ENCODE peak calls at places on chromosome 17, in five cellular contexts. One of them, this sample, is unnamed.

GRCh38 chr17:27609606-27610303 is 21.2 kb upstream of the LGALS9 start:
- DNase-seq in fibroblast of lung: peak
- DNase-seq in mammary epithelial cell: peak
- DNase-seq in neural progenitor cell: peak
- DNase-seq in H9: peak
- DNase-seq in this sample: peak

GRCh38 chr17:48429638-48430586 is at the start of gene SKAP1:
- DNase-seq in neural progenitor cell: peak
- DNase-seq in H9: peak
- DNase-seq in fibroblast of lung: no peak
- DNase-seq in mammary epithelial cell: no peak
- DNase-seq in this sample: no peak

GRCh38 chr17:36123431-36123830 is 19.8 kb downstream of the CCL4 start:
- DNase-seq in mammary epithelial cell: no peak
- DNase-seq in H9: peak
- DNase-seq in fibroblast of lung: no peak
- DNase-seq in neural progenitor cell: no peak
- DNase-seq in this sample: no peak

GRCh38 chr17:74907012-74907411 is 13.6 kb upstream of the FADS6 start:
- DNase-seq in H9: no peak
- DNase-seq in fibroblast of lung: no peak
- DNase-seq in neural progenitor cell: no peak
- DNase-seq in mammary epithelial cell: no peak
- DNase-seq in this sample: no peak

GRCh38 chr17:17351901-17352781 is 49.0 kb downstream of the NT5M start:
- DNase-seq in neural progenitor cell: no peak
- DNase-seq in mammary epithelial cell: no peak
- DNase-seq in H9: peak
- DNase-seq in fibroblast of lung: peak
- DNase-seq in this sample: peak

GRCh38 chr17:33112763-33113162 is 121.1 kb downstream of the SPACA3 start:
- DNase-seq in fibroblast of lung: peak
- DNase-seq in H9: no peak
- DNase-seq in neural progenitor cell: no peak
- DNase-seq in mammary epithelial cell: peak
- DNase-seq in this sample: peak

GRCh38 chr17:35801583-35802224 is 6.3 kb upstream of the MMP28 start:
- DNase-seq in mammary epithelial cell: no peak
- DNase-seq in neural progenitor cell: no peak
- DNase-seq in H9: no peak
- DNase-seq in fibroblast of lung: peak
- DNase-seq in this sample: no peak

GRCh38 chr17:5741810-5742209 is 157.5 kb upstream of the NLRP1 start:
- DNase-seq in fibroblast of lung: no peak
- DNase-seq in H9: no peak
- DNase-seq in neural progenitor cell: no peak
- DNase-seq in mammary epithelial cell: no peak
- DNase-seq in this sample: no peak

GRCh38 chr17:68396795-68397536 is 60.3 kb downstream of the WIPI1 start:
- DNase-seq in fibroblast of lung: no peak
- DNase-seq in neural progenitor cell: no peak
- DNase-seq in H9: peak
- DNase-seq in mammary epithelial cell: no peak
- DNase-seq in this sample: no peak

GRCh38 chr17:81537343-81537855 is 9.2 kb downstream of the FSCN2 start:
- DNase-seq in mammary epithelial cell: no peak
- DNase-seq in fibroblast of lung: no peak
- DNase-seq in H9: peak
- DNase-seq in neural progenitor cell: peak
- DNase-seq in this sample: no peak

GRCh38 chr17:73430848-73431247 is 119.0 kb upstream of the CDC42EP4 start:
- DNase-seq in H9: peak
- DNase-seq in fibroblast of lung: peak
- DNase-seq in neural progenitor cell: no peak
- DNase-seq in mammary epithelial cell: no peak
- DNase-seq in this sample: no peak

GRCh38 chr17:16122697-16123434 is 92.5 kb downstream of the NCOR1 start:
- DNase-seq in H9: no peak
- DNase-seq in neural progenitor cell: no peak
- DNase-seq in mammary epithelial cell: peak
- DNase-seq in fibroblast of lung: no peak
- DNase-seq in this sample: no peak

GRCh38 chr17:28902819-28903545 is at the start of gene DHRS13:
- DNase-seq in H9: peak
- DNase-seq in fibroblast of lung: peak
- DNase-seq in neural progenitor cell: peak
- DNase-seq in mammary epithelial cell: peak
- DNase-seq in this sample: peak

GRCh38 chr17:61218438-61218837 is 181.2 kb upstream of the TBX2 start:
- DNase-seq in fibroblast of lung: peak
- DNase-seq in H9: no peak
- DNase-seq in neural progenitor cell: no peak
- DNase-seq in mammary epithelial cell: peak
- DNase-seq in this sample: peak

GRCh38 chr17:73576556-73576955 is 67.7 kb downstream of the SDK2 start:
- DNase-seq in H9: no peak
- DNase-seq in mammary epithelial cell: no peak
- DNase-seq in fibroblast of lung: no peak
- DNase-seq in neural progenitor cell: no peak
- DNase-seq in this sample: no peak

GRCh38 chr17:74467221-74467951 is 952 bp downstream of the CD300A start:
- DNase-seq in mammary epithelial cell: no peak
- DNase-seq in neural progenitor cell: peak
- DNase-seq in H9: peak
- DNase-seq in fibroblast of lung: no peak
- DNase-seq in this sample: peak

GRCh38 chr17:12116143-12116542 is 95.5 kb downstream of the MAP2K4 start:
- DNase-seq in mammary epithelial cell: no peak
- DNase-seq in neural progenitor cell: no peak
- DNase-seq in fibroblast of lung: no peak
- DNase-seq in H9: no peak
- DNase-seq in this sample: no peak

GRCh38 chr17:3474212-3474611 is 1.6 kb upstream of the ASPA start:
- DNase-seq in fibroblast of lung: peak
- DNase-seq in H9: no peak
- DNase-seq in neural progenitor cell: no peak
- DNase-seq in mammary epithelial cell: no peak
- DNase-seq in this sample: no peak

GRCh38 chr17:3479988-3480387 is 4.2 kb downstream of the ASPA start:
- DNase-seq in mammary epithelial cell: no peak
- DNase-seq in fibroblast of lung: no peak
- DNase-seq in H9: no peak
- DNase-seq in neural progenitor cell: no peak
- DNase-seq in this sample: no peak

GRCh38 chr17:3472137-3472536 is 518 bp upstream of the SPATA22 start:
- DNase-seq in neural progenitor cell: no peak
- DNase-seq in fibroblast of lung: no peak
- DNase-seq in H9: peak
- DNase-seq in mammary epithelial cell: no peak
- DNase-seq in this sample: peak

GRCh38 chr17:3475155-3475808 is 515 bp upstream of the ASPA start:
- DNase-seq in mammary epithelial cell: no peak
- DNase-seq in fibroblast of lung: no peak
- DNase-seq in neural progenitor cell: no peak
- DNase-seq in H9: no peak
- DNase-seq in this sample: no peak

DNA sequence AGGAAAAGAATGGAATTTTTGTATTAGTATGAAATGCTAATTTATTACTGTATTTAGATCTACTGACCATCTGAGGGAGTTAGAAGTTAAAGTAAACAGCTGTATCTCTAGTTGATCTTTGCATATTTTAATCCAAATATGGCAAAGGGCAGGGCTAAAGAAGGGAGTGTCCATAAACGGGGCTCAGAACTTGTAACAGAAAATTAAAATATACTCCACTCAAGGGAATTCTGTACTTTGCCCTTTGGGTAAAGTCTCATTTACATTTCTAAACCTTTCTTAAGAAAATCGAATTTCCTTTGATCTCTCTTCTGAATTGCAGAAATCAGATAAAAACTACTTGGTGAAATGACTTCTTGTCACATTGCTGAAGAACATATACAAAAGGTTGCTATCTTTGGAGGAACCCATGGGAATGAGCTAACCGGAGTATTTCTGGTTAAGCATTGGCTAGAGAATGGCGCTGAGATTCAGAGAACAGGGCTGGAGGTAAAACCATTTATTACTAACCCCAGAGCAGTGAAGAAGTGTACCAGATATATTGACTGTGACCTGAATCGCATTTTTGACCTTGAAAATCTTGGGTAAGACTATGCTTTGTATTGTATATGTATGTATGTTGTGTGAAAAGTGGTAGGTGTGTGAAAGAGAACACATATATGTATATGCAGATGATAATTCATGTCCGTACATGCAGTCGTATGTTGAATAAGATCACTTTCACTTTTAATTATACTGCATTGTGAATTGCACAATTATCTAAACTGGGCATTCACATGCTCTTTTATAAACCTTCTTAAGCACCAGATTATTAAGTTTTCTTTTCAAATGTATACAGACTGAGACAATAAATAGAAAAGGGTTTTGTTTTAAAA is at the start of gene ASPA:
- DNase-seq in neural progenitor cell: no peak
- DNase-seq in mammary epithelial cell: peak
- DNase-seq in fibroblast of lung: peak
- DNase-seq in H9: no peak
- DNase-seq in this sample: no peak
- H2AFZ ChIP-seq in neural progenitor cell: no peak
- H2AFZ ChIP-seq in mammary epithelial cell: peak
- H2AFZ ChIP-seq in fibroblast of lung: peak
- H2AFZ ChIP-seq in H9: no peak
- H2AFZ ChIP-seq in this sample: peak

GRCh38 chr17:76528528-76529223 is 8.8 kb downstream of the CYGB start:
- DNase-seq in mammary epithelial cell: no peak
- DNase-seq in H9: no peak
- DNase-seq in fibroblast of lung: peak
- DNase-seq in neural progenitor cell: no peak
- DNase-seq in this sample: peak

GRCh38 chr17:76529643-76530488 is 7.6 kb downstream of the CYGB start:
- DNase-seq in mammary epithelial cell: peak
- DNase-seq in neural progenitor cell: peak
- DNase-seq in fibroblast of lung: peak
- DNase-seq in H9: no peak
- DNase-seq in this sample: peak

GRCh38 chr17:76530489-76530814 is 7.1 kb downstream of the CYGB start:
- DNase-seq in fibroblast of lung: no peak
- DNase-seq in neural progenitor cell: no peak
- DNase-seq in mammary epithelial cell: peak
- DNase-seq in H9: no peak
- DNase-seq in this sample: peak

GRCh38 chr17:76528156-76528527 is 9.4 kb downstream of the CYGB start:
- DNase-seq in H9: no peak
- DNase-seq in fibroblast of lung: no peak
- DNase-seq in neural progenitor cell: no peak
- DNase-seq in mammary epithelial cell: no peak
- DNase-seq in this sample: no peak

DNA sequence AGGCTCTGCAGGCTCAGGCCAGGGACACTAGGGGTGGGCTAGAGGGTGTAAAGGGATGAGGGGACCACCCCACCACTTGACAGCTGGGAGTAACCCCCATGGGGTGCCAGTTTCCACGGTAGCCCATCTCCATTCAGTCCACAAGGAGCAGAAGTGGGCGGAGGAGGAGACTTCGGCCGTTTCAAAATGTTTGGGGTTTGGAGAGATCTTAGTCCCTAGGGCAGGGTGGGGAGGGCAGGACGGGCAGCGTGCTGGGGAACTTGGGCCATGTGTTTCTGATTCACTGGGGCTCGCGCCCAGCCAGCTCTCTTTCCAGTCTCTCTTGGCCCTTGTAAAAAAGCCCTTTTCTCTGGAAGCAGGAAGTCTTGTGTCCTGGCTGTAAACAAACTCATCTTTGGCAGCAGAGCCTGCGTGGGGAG is 8.3 kb downstream of the CYGB start:
- DNase-seq in mammary epithelial cell: peak
- DNase-seq in fibroblast of lung: peak
- DNase-seq in neural progenitor cell: no peak
- DNase-seq in H9: no peak
- DNase-seq in this sample: peak
- H3K27ac ChIP-seq in mammary epithelial cell: peak
- H3K27ac ChIP-seq in fibroblast of lung: peak
- H3K27ac ChIP-seq in neural progenitor cell: no peak
- H3K27ac ChIP-seq in H9: no peak
- H3K27ac ChIP-seq in this sample: peak

GRCh38 chr17:79992657-79993389 is 42.8 kb downstream of the TBC1D16 start:
- DNase-seq in mammary epithelial cell: no peak
- DNase-seq in neural progenitor cell: no peak
- DNase-seq in H9: no peak
- DNase-seq in fibroblast of lung: no peak
- DNase-seq in this sample: peak

GRCh38 chr17:79990704-79991103 is 45.0 kb downstream of the TBC1D16 start:
- DNase-seq in mammary epithelial cell: no peak
- DNase-seq in fibroblast of lung: no peak
- DNase-seq in neural progenitor cell: no peak
- DNase-seq in H9: no peak
- DNase-seq in this sample: no peak

GRCh38 chr17:79991140-79991923 is 44.3 kb downstream of the TBC1D16 start:
- DNase-seq in fibroblast of lung: peak
- DNase-seq in mammary epithelial cell: peak
- DNase-seq in H9: peak
- DNase-seq in neural progenitor cell: peak
- DNase-seq in this sample: peak

GRCh38 chr17:79993390-79994221 is 42.1 kb downstream of the TBC1D16 start:
- DNase-seq in neural progenitor cell: peak
- DNase-seq in fibroblast of lung: peak
- DNase-seq in H9: peak
- DNase-seq in mammary epithelial cell: peak
- DNase-seq in this sample: peak

GRCh38 chr17:79991924-79992656 is 43.6 kb downstream of the TBC1D16 start:
- DNase-seq in fibroblast of lung: peak
- DNase-seq in H9: peak
- DNase-seq in neural progenitor cell: peak
- DNase-seq in mammary epithelial cell: no peak
- DNase-seq in this sample: peak
- TF ChIP-seq CTCF in fibroblast of lung: no peak
- TF ChIP-seq CTCF in H9: peak
- TF ChIP-seq CTCF in neural progenitor cell: peak
- TF ChIP-seq CTCF in mammary epithelial cell: no peak
- TF ChIP-seq CTCF in this sample: no peak

DNA sequence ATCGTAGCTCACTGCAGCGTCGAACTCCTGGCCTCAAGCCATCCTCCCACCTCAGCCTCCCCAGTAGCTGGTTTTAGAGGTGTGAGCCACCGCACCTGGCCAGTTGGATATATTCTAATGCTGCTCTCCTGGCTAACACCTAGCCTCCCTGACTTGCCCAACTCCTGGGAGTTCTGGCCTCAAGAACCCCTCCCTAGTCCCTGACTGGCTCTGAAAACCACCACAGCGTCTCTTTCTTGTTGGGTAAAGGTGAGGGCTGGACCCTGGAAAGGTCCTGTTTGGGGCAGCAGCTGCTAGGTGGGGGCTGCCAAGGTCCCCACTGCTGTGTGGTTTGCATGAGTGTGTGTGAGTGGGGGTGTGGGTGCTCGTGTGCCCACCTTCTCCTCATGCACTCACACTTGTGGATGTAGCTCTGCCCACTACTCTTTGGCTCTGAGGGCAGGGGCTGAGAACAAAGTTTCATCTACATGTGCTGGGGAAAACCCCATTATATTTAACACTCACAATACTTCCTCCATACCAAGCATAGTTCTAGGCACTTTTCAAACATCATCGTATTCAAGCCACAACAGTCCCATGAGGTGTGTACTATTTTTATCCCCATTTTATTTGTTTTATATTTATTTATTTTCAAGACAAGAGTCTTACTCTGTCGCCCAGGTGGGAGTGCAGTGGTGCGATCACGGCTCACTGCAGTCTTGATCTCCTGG is 7.1 kb upstream of the SPNS3 start:
- DNase-seq in H9: no peak
- DNase-seq in mammary epithelial cell: no peak
- DNase-seq in neural progenitor cell: no peak
- DNase-seq in fibroblast of lung: no peak
- DNase-seq in this sample: peak
- H2AFZ ChIP-seq in H9: no peak
- H2AFZ ChIP-seq in mammary epithelial cell: no peak
- H2AFZ ChIP-seq in neural progenitor cell: no peak
- H2AFZ ChIP-seq in fibroblast of lung: no peak
- H2AFZ ChIP-seq in this sample: no peak

This sample was measured in osteoblast.